ENCODE peak calls at places on chromosomes 1 and 21, in four cellular contexts. One of them, this sample, is unnamed.

GRCh38 chr21:41583274-41583790 is 75.4 kb upstream of the TMPRSS2 start:
- DNase-seq in Panc1: peak
- DNase-seq in caudate nucleus: no peak
- DNase-seq in CD8-positive, alpha-beta memory T cell: no peak
- DNase-seq in this sample: peak

GRCh38 chr1:154352581-154353459 is 27.5 kb downstream of the ATP8B2 start:
- DNase-seq in Panc1: no peak
- DNase-seq in caudate nucleus: peak
- DNase-seq in CD8-positive, alpha-beta memory T cell: peak
- DNase-seq in this sample: peak

GRCh38 chr1:11500881-11501280 is 21.9 kb downstream of the DISP3 start:
- DNase-seq in CD8-positive, alpha-beta memory T cell: no peak
- DNase-seq in Panc1: no peak
- DNase-seq in caudate nucleus: no peak
- DNase-seq in this sample: no peak

GRCh38 chr1:153775432-153776311 is 465 bp downstream of the SLC27A3 start:
- DNase-seq in Panc1: no peak
- DNase-seq in caudate nucleus: no peak
- DNase-seq in CD8-positive, alpha-beta memory T cell: peak
- DNase-seq in this sample: peak

GRCh38 chr1:245946905-245947304 is 560.2 kb downstream of the SMYD3 start:
- DNase-seq in Panc1: no peak
- DNase-seq in CD8-positive, alpha-beta memory T cell: no peak
- DNase-seq in caudate nucleus: no peak
- DNase-seq in this sample: no peak

GRCh38 chr1:30830537-30830936 is 73.0 kb upstream of the LAPTM5 start:
- DNase-seq in Panc1: no peak
- DNase-seq in CD8-positive, alpha-beta memory T cell: no peak
- DNase-seq in caudate nucleus: no peak
- DNase-seq in this sample: no peak

GRCh38 chr21:43025636-43026180 is 49.9 kb downstream of the CBS start:
- DNase-seq in CD8-positive, alpha-beta memory T cell: no peak
- DNase-seq in Panc1: no peak
- DNase-seq in caudate nucleus: no peak
- DNase-seq in this sample: no peak

GRCh38 chr1:12339861-12340557 is 110.2 kb downstream of the VPS13D start:
- DNase-seq in Panc1: no peak
- DNase-seq in caudate nucleus: no peak
- DNase-seq in CD8-positive, alpha-beta memory T cell: no peak
- DNase-seq in this sample: no peak

GRCh38 chr1:181936269-181936668 is 125.2 kb downstream of the ZNF648 start:
- DNase-seq in CD8-positive, alpha-beta memory T cell: no peak
- DNase-seq in caudate nucleus: no peak
- DNase-seq in Panc1: no peak
- DNase-seq in this sample: no peak

GRCh38 chr1:5744342-5744741 is 247.9 kb downstream of the NPHP4 start:
- DNase-seq in CD8-positive, alpha-beta memory T cell: peak
- DNase-seq in Panc1: no peak
- DNase-seq in caudate nucleus: no peak
- DNase-seq in this sample: no peak

GRCh38 chr1:182217071-182217470 is 155.6 kb upstream of the ZNF648 start:
- DNase-seq in Panc1: no peak
- DNase-seq in CD8-positive, alpha-beta memory T cell: no peak
- DNase-seq in caudate nucleus: no peak
- DNase-seq in this sample: no peak

GRCh38 chr1:66339944-66340343 is 194.0 kb upstream of the SGIP1 start:
- DNase-seq in CD8-positive, alpha-beta memory T cell: no peak
- DNase-seq in Panc1: no peak
- DNase-seq in caudate nucleus: no peak
- DNase-seq in this sample: no peak

GRCh38 chr1:202967684-202968281 is 726 bp upstream of the CYB5R1 start:
- DNase-seq in Panc1: no peak
- DNase-seq in CD8-positive, alpha-beta memory T cell: no peak
- DNase-seq in caudate nucleus: no peak
- DNase-seq in this sample: no peak

GRCh38 chr1:23664837-23665795 is 26.5 kb upstream of the RPL11 start:
- DNase-seq in Panc1: no peak
- DNase-seq in CD8-positive, alpha-beta memory T cell: no peak
- DNase-seq in caudate nucleus: no peak
- DNase-seq in this sample: no peak

GRCh38 chr1:190452272-190452848 is 25.3 kb downstream of the BRINP3 start:
- DNase-seq in Panc1: no peak
- DNase-seq in caudate nucleus: no peak
- DNase-seq in CD8-positive, alpha-beta memory T cell: no peak
- DNase-seq in this sample: no peak

GRCh38 chr1:198669023-198669698 is 30.3 kb downstream of the PTPRC start:
- DNase-seq in caudate nucleus: no peak
- DNase-seq in Panc1: no peak
- DNase-seq in CD8-positive, alpha-beta memory T cell: peak
- DNase-seq in this sample: no peak

GRCh38 chr1:77511440-77511840 is 171.0 kb downstream of the ZZZ3 start:
- DNase-seq in Panc1: no peak
- DNase-seq in caudate nucleus: no peak
- DNase-seq in CD8-positive, alpha-beta memory T cell: no peak
- DNase-seq in this sample: no peak

GRCh38 chr1:176989023-176989422 is 175.5 kb downstream of the ASTN1 start:
- DNase-seq in Panc1: no peak
- DNase-seq in CD8-positive, alpha-beta memory T cell: no peak
- DNase-seq in caudate nucleus: no peak
- DNase-seq in this sample: no peak

GRCh38 chr1:223007250-223007649 is 135.8 kb downstream of the TLR5 start:
- DNase-seq in CD8-positive, alpha-beta memory T cell: no peak
- DNase-seq in caudate nucleus: no peak
- DNase-seq in Panc1: no peak
- DNase-seq in this sample: no peak

GRCh38 chr1:223358826-223359225 is 5.2 kb downstream of the SUSD4 start:
- DNase-seq in Panc1: no peak
- DNase-seq in caudate nucleus: no peak
- DNase-seq in CD8-positive, alpha-beta memory T cell: no peak
- DNase-seq in this sample: no peak

GRCh38 chr1:153553096-153553495 is 4.0 kb upstream of the S100A3 start:
- DNase-seq in Panc1: no peak
- DNase-seq in CD8-positive, alpha-beta memory T cell: no peak
- DNase-seq in caudate nucleus: no peak
- DNase-seq in this sample: no peak

GRCh38 chr1:6198646-6199297 is 623 bp downstream of the RPL22 start:
- DNase-seq in caudate nucleus: no peak
- DNase-seq in Panc1: no peak
- DNase-seq in CD8-positive, alpha-beta memory T cell: no peak
- DNase-seq in this sample: no peak

GRCh38 chr1:88250915-88251314 is 433.2 kb upstream of the PKN2 start:
- DNase-seq in CD8-positive, alpha-beta memory T cell: no peak
- DNase-seq in caudate nucleus: no peak
- DNase-seq in Panc1: no peak
- DNase-seq in this sample: no peak

GRCh38 chr21:15031790-15032357 is 32.9 kb downstream of the NRIP1 start:
- DNase-seq in caudate nucleus: no peak
- DNase-seq in Panc1: no peak
- DNase-seq in CD8-positive, alpha-beta memory T cell: no peak
- DNase-seq in this sample: no peak

GRCh38 chr1:212683357-212683722 is 16.3 kb downstream of the BATF3 start:
- DNase-seq in Panc1: no peak
- DNase-seq in caudate nucleus: no peak
- DNase-seq in CD8-positive, alpha-beta memory T cell: peak
- DNase-seq in this sample: peak

GRCh38 chr1:16146888-16147614 is 8.8 kb downstream of the EPHA2 start:
- DNase-seq in caudate nucleus: no peak
- DNase-seq in CD8-positive, alpha-beta memory T cell: no peak
- DNase-seq in Panc1: no peak
- DNase-seq in this sample: no peak

GRCh38 chr1:29832936-29833335 is 596.6 kb downstream of the PTPRU start:
- DNase-seq in CD8-positive, alpha-beta memory T cell: no peak
- DNase-seq in caudate nucleus: no peak
- DNase-seq in Panc1: no peak
- DNase-seq in this sample: no peak

GRCh38 chr1:43622471-43622870 is 27.5 kb upstream of the KDM4A start:
- DNase-seq in Panc1: no peak
- DNase-seq in caudate nucleus: no peak
- DNase-seq in CD8-positive, alpha-beta memory T cell: no peak
- DNase-seq in this sample: no peak

GRCh38 chr1:30754684-30755171 is 2.8 kb downstream of the LAPTM5 start:
- DNase-seq in Panc1: no peak
- DNase-seq in CD8-positive, alpha-beta memory T cell: no peak
- DNase-seq in caudate nucleus: no peak
- DNase-seq in this sample: no peak

GRCh38 chr1:77238463-77238862 is 19.2 kb upstream of the PIGK start:
- DNase-seq in Panc1: no peak
- DNase-seq in caudate nucleus: no peak
- DNase-seq in CD8-positive, alpha-beta memory T cell: no peak
- DNase-seq in this sample: no peak

GRCh38 chr1:168520832-168521231 is 23.0 kb downstream of the XCL2 start:
- DNase-seq in CD8-positive, alpha-beta memory T cell: no peak
- DNase-seq in Panc1: no peak
- DNase-seq in caudate nucleus: no peak
- DNase-seq in this sample: no peak

GRCh38 chr1:202165267-202165941 is 5.0 kb upstream of the PTPN7 start:
- DNase-seq in Panc1: no peak
- DNase-seq in caudate nucleus: peak
- DNase-seq in CD8-positive, alpha-beta memory T cell: no peak
- DNase-seq in this sample: no peak

GRCh38 chr1:15849775-15850449 is 2.4 kb downstream of the SPEN start:
- DNase-seq in caudate nucleus: peak
- DNase-seq in CD8-positive, alpha-beta memory T cell: no peak
- DNase-seq in Panc1: no peak
- DNase-seq in this sample: peak

GRCh38 chr1:114685851-114686250 is 9.5 kb downstream of the AMPD1 start:
- DNase-seq in caudate nucleus: no peak
- DNase-seq in Panc1: no peak
- DNase-seq in CD8-positive, alpha-beta memory T cell: no peak
- DNase-seq in this sample: no peak

GRCh38 chr1:155321577-155322497 is 1.1 kb downstream of the RUSC1 start:
- DNase-seq in Panc1: no peak
- DNase-seq in caudate nucleus: no peak
- DNase-seq in CD8-positive, alpha-beta memory T cell: no peak
- DNase-seq in this sample: no peak

GRCh38 chr1:30405631-30406212 is 317.7 kb downstream of the MATN1 start:
- DNase-seq in caudate nucleus: no peak
- DNase-seq in CD8-positive, alpha-beta memory T cell: no peak
- DNase-seq in Panc1: no peak
- DNase-seq in this sample: no peak

GRCh38 chr21:36162631-36163030 is 6.0 kb downstream of the DOP1B start:
- DNase-seq in CD8-positive, alpha-beta memory T cell: no peak
- DNase-seq in caudate nucleus: no peak
- DNase-seq in Panc1: no peak
- DNase-seq in this sample: no peak

GRCh38 chr1:45623972-45624371 is at the start of gene CCDC17:
- DNase-seq in caudate nucleus: no peak
- DNase-seq in Panc1: no peak
- DNase-seq in CD8-positive, alpha-beta memory T cell: no peak
- DNase-seq in this sample: no peak
- H3K27ac ChIP-seq in caudate nucleus: no peak
- H3K27ac ChIP-seq in Panc1: no peak
- H3K27ac ChIP-seq in CD8-positive, alpha-beta memory T cell: no peak
- H3K27ac ChIP-seq in this sample: no peak

GRCh38 chr1:178684542-178685000 is 40.5 kb upstream of the RALGPS2 start:
- DNase-seq in Panc1: peak
- DNase-seq in caudate nucleus: no peak
- DNase-seq in CD8-positive, alpha-beta memory T cell: no peak
- DNase-seq in this sample: no peak
- H3K27ac ChIP-seq in Panc1: no peak
- H3K27ac ChIP-seq in caudate nucleus: no peak
- H3K27ac ChIP-seq in CD8-positive, alpha-beta memory T cell: no peak
- H3K27ac ChIP-seq in this sample: no peak

DNA sequence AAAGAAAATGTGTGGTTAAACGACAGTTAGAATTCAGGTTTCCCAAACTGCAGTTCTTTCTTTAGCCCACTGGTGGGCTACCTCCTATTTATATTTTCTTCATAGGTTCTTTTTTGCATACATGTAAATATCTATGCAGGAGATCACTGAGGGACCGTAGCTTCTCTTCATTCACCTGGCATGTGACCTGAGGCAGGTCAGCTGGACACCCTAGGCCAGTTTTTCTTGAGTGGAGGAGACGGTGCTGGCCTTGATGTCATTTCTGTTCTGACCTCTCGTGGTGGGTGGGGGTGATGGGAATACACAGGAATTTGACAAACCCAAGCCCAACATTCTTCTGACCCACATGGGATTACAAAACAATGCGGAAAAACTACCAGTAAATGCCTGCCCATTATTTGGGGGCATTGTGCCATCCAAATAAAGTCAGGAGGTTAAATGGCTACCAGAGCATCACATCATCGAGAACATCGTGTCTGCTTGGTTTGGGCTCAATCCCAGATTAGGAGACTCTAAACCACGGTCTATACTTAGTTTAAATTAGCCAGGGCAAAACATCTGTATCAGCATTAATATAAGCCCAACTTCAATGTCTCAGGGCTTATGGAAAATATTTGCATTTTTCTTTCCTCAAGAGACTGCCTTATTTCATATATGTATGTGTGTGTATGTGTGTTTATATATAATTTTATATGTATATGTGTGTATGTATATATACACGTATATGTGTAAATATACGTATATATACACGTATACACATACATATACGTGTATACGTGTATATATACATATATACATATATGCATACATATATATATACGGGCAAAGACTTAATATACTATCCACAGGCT is 7.4 kb upstream of the IRF2BP2 start:
- DNase-seq in Panc1: no peak
- DNase-seq in caudate nucleus: no peak
- DNase-seq in CD8-positive, alpha-beta memory T cell: no peak
- DNase-seq in this sample: no peak
- H3K27ac ChIP-seq in Panc1: peak
- H3K27ac ChIP-seq in caudate nucleus: no peak
- H3K27ac ChIP-seq in CD8-positive, alpha-beta memory T cell: no peak
- H3K27ac ChIP-seq in this sample: peak

GRCh38 chr1:99647460-99647859 is 1.5 kb downstream of the PALMD start:
- DNase-seq in Panc1: no peak
- DNase-seq in caudate nucleus: no peak
- DNase-seq in CD8-positive, alpha-beta memory T cell: no peak
- DNase-seq in this sample: no peak

GRCh38 chr1:99645699-99646531 is at the start of gene PALMD:
- DNase-seq in CD8-positive, alpha-beta memory T cell: no peak
- DNase-seq in caudate nucleus: peak
- DNase-seq in Panc1: no peak
- DNase-seq in this sample: peak

GRCh38 chr1:99645199-99645598 is 714 bp upstream of the PALMD start:
- DNase-seq in caudate nucleus: no peak
- DNase-seq in Panc1: no peak
- DNase-seq in CD8-positive, alpha-beta memory T cell: no peak
- DNase-seq in this sample: peak

GRCh38 chr1:99648107-99648506 is 2.2 kb downstream of the PALMD start:
- DNase-seq in CD8-positive, alpha-beta memory T cell: no peak
- DNase-seq in Panc1: no peak
- DNase-seq in caudate nucleus: no peak
- DNase-seq in this sample: peak

DNA sequence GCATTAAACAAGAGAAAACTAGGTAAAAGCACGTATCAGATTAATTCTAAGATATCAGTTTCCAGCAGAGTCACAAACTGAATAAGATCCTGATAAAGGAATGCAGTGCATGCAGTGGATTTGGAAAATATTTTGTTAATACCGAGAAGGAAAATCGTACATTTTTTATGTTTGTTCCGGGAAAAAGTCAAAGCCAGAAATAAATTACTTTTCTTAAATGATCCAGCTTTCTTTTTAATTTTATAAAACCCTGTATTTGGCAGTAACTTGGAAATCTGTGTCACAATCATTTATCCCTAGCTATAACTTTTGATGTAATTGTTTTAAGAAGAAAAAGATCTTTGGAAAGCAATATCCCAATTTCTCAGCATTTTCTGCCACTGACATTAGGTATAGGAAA is 972 bp downstream of the PALMD start:
- DNase-seq in CD8-positive, alpha-beta memory T cell: no peak
- DNase-seq in caudate nucleus: no peak
- DNase-seq in Panc1: no peak
- DNase-seq in this sample: no peak
- H3K27ac ChIP-seq in CD8-positive, alpha-beta memory T cell: peak
- H3K27ac ChIP-seq in caudate nucleus: no peak
- H3K27ac ChIP-seq in Panc1: no peak
- H3K27ac ChIP-seq in this sample: peak

This sample was measured in body of pancreas.